ENCODE peak calls at places on chromosomes 7 and 10, in nine cellular contexts. U is WTC11; V is stimulated activated CD4-positive, alpha-beta T cell treated with anti-CD3 and anti-CD28 coated beads, Interleukin-2, amount 100 ng/mL, for 48 hours; Q is HFFc6; M is fibroblast of pulmonary artery; I is AG09309; P is activated CD4-positive, alpha-beta memory T cell treated with anti-CD3 and anti-CD28 coated beads for 36 hours; W is myocyte; T is activated T-cell treated with anti-CD3 and anti-CD28 coated beads for 4 hours. S is an unnamed sample.

GRCh38 chr10:90939125-90939524 is 18.2 kb upstream of the ANKRD1 start:
- DNase-seq in U (no peak), V (no peak), Q (no peak), M (peak), I (no peak), P (no peak), W (no peak), T (no peak), S (no peak)

GRCh38 chr7:130733866-130734524 is at the start of gene KLF14:
- DNase-seq in U (peak), V (peak), Q (no peak), M (no peak), I (no peak), P (peak), W (no peak), T (peak), S (peak)

GRCh38 chr7:5595545-5596045 is 172.0 kb upstream of the TNRC18 start:
- DNase-seq in U (no peak), V (no peak), Q (peak), M (no peak), I (no peak), P (no peak), W (no peak), T (no peak), S (peak)

GRCh38 chr10:52779541-52780390 is 7.2 kb upstream of the MBL2 start:
- DNase-seq in U (peak), V (peak), Q (peak), M (peak), I (no peak), P (peak), W (peak), T (no peak), S (peak)

GRCh38 chr10:110754375-110755120 is 110.4 kb downstream of the RBM20 start:
- DNase-seq in U (no peak), V (no peak), Q (no peak), M (no peak), I (no peak), P (no peak), W (no peak), T (no peak), S (no peak)

GRCh38 chr10:30185916-30186315 is 126.5 kb upstream of the JCAD start:
- DNase-seq in U (no peak), V (no peak), Q (peak), M (peak), I (peak), P (no peak), W (peak), T (no peak), S (peak)

GRCh38 chr10:13930123-13930522 is 343.4 kb downstream of the PRPF18 start:
- DNase-seq in U (no peak), V (no peak), Q (no peak), M (peak), I (no peak), P (peak), W (no peak), T (no peak), S (no peak)

GRCh38 chr10:3099291-3100092 is 32.1 kb downstream of the PFKP start:
- DNase-seq in U (no peak), V (no peak), Q (peak), M (peak), I (peak), P (no peak), W (no peak), T (no peak), S (peak)

GRCh38 chr10:87960230-87960629 is 96.8 kb downstream of the PTEN start:
- DNase-seq in U (no peak), V (no peak), Q (no peak), M (peak), I (no peak), P (no peak), W (no peak), T (no peak), S (no peak)

GRCh38 chr10:70331486-70332268 is 47.9 kb upstream of the NPFFR1 start:
- DNase-seq in U (peak), V (no peak), Q (peak), M (peak), I (peak), P (peak), W (peak), T (no peak), S (peak)

GRCh38 chr10:110525349-110526260 is 27.9 kb downstream of the DUSP5 start:
- DNase-seq in U (no peak), V (no peak), Q (peak), M (peak), I (no peak), P (peak), W (peak), T (no peak), S (peak)

GRCh38 chr7:29285451-29285807 is 90.9 kb downstream of the CHN2 start:
- DNase-seq in U (no peak), V (peak), Q (peak), M (peak), I (peak), P (peak), W (peak), T (no peak), S (peak)

GRCh38 chr10:18666810-18667209 is 7.6 kb downstream of the ARL5B start:
- DNase-seq in U (no peak), V (no peak), Q (peak), M (peak), I (no peak), P (no peak), W (no peak), T (no peak), S (peak)

GRCh38 chr7:1663857-1664651 is 6.0 kb upstream of the ELFN1 start:
- DNase-seq in U (peak), V (no peak), Q (no peak), M (no peak), I (no peak), P (peak), W (no peak), T (no peak), S (no peak)

GRCh38 chr7:116807011-116807560 is 55.3 kb upstream of the CAPZA2 start:
- DNase-seq in U (no peak), V (no peak), Q (no peak), M (no peak), I (no peak), P (no peak), W (no peak), T (no peak), S (no peak)

GRCh38 chr10:106582291-106582690 is 582.2 kb downstream of the SORCS1 start:
- DNase-seq in U (no peak), V (no peak), Q (peak), M (peak), I (no peak), P (no peak), W (no peak), T (no peak), S (peak)

GRCh38 chr7:36823353-36823752 is 99.1 kb upstream of the AOAH start:
- DNase-seq in U (no peak), V (no peak), Q (no peak), M (no peak), I (no peak), P (no peak), W (no peak), T (no peak), S (no peak)

GRCh38 chr10:116972136-116972535 is 32.9 kb downstream of the SHTN1 start:
- DNase-seq in U (no peak), V (no peak), Q (no peak), M (no peak), I (no peak), P (no peak), W (peak), T (no peak), S (no peak)

GRCh38 chr10:48444861-48445841 is 138.7 kb downstream of the MAPK8 start:
- DNase-seq in U (no peak), V (no peak), Q (peak), M (peak), I (no peak), P (no peak), W (peak), T (no peak), S (no peak)

GRCh38 chr10:13206091-13206490 is 28.1 kb downstream of the UCMA start:
- DNase-seq in U (no peak), V (no peak), Q (no peak), M (no peak), I (no peak), P (no peak), W (no peak), T (no peak), S (no peak)

GRCh38 chr7:7304705-7305475 is 122.5 kb downstream of the C1GALT1 start:
- DNase-seq in U (no peak), V (no peak), Q (no peak), M (no peak), I (no peak), P (no peak), W (no peak), T (no peak), S (no peak)

GRCh38 chr7:107815254-107815882 is 12.3 kb upstream of the SLC26A3 start:
- DNase-seq in U (no peak), V (no peak), Q (no peak), M (no peak), I (no peak), P (peak), W (no peak), T (no peak), S (no peak)

GRCh38 chr7:88281729-88282128 is 25.0 kb downstream of the STEAP4 start:
- DNase-seq in U (no peak), V (no peak), Q (no peak), M (no peak), I (no peak), P (no peak), W (no peak), T (no peak), S (no peak)